ENCODE peak calls at places on chromosomes 11 and 22, in seven cellular contexts. H is HCT116, C is ovary, N is adrenal gland, O is tibial nerve, F is psoas muscle, X is fibroblast of lung. Q is an unnamed sample. For H3K36me3 and H3K4me1, the result is how much of the 10 kb centered on the place peaks cover.

GRCh38 chr11:65575568-65576231 is at the start of gene EHBP1L1:
- DNase-seq in H (no peak), C (peak), N (peak), O (peak), F (peak), X (peak), Q (peak)

GRCh38 chr11:65180877-65181568 is 705 bp upstream of the CAPN1 start:
- DNase-seq in H (peak), C (peak), N (peak), O (no peak), F (peak), X (peak), Q (peak)

GRCh38 chr22:17969732-17970131 is 54.6 kb downstream of the MICAL3 start:
- DNase-seq in H (no peak), C (peak), N (peak), O (no peak), F (no peak), X (peak), Q (no peak)

GRCh38 chr11:127059286-127060200 is 59.0 kb upstream of the KIRREL3 start:
- DNase-seq in H (no peak), C (no peak), N (no peak), O (no peak), F (no peak), X (no peak), Q (no peak)

GRCh38 chr11:101477926-101478325 is 105.9 kb downstream of the TRPC6 start:
- DNase-seq in H (no peak), C (no peak), N (no peak), O (no peak), F (no peak), X (no peak), Q (no peak)

GRCh38 chr22:25027959-25028840 is 75.7 kb downstream of the KIAA1671 start:
- DNase-seq in H (no peak), C (peak), N (peak), O (peak), F (peak), X (no peak), Q (no peak)

GRCh38 chr11:2138436-2139117 is 612 bp downstream of the IGF2 start:
- DNase-seq in H (no peak), C (peak), N (peak), O (no peak), F (peak), X (peak), Q (no peak)

GRCh38 chr11:80944758-80945157 is 1503.9 kb upstream of the TENM4 start:
- DNase-seq in H (no peak), C (no peak), N (no peak), O (no peak), F (no peak), X (no peak), Q (no peak)

GRCh38 chr11:38411149-38411548 is 1813.1 kb upstream of the RAG2 start:
- DNase-seq in H (no peak), C (no peak), N (no peak), O (no peak), F (no peak), X (no peak), Q (no peak)

GRCh38 chr11:130979386-130979972 is 63.2 kb upstream of the SNX19 start:
- DNase-seq in H (no peak), C (no peak), N (no peak), O (no peak), F (no peak), X (peak), Q (no peak)

GRCh38 chr11:68365943-68366435 is 53.6 kb downstream of the LRP5 start:
- DNase-seq in H (no peak), C (no peak), N (no peak), O (no peak), F (no peak), X (no peak), Q (no peak)

GRCh38 chr11:61290905-61291690 is 4.0 kb downstream of the VWCE start:
- DNase-seq in H (no peak), C (no peak), N (no peak), O (no peak), F (no peak), X (no peak), Q (no peak)

GRCh38 chr11:116826751-116827431 is 2.8 kb upstream of the APOC3 start:
- DNase-seq in H (no peak), C (no peak), N (no peak), O (no peak), F (no peak), X (no peak), Q (no peak)

GRCh38 chr11:108302121-108302785 is 79.4 kb downstream of the ATM start:
- DNase-seq in H (no peak), C (no peak), N (no peak), O (no peak), F (no peak), X (peak), Q (no peak)

GRCh38 chr11:65639623-65640482 is 2.0 kb downstream of the SIPA1 start:
- DNase-seq in H (no peak), C (no peak), N (peak), O (no peak), F (no peak), X (no peak), Q (peak)

GRCh38 chr11:86800076-86800955 is at the start of gene PRSS23:
- DNase-seq in H (no peak), C (peak), N (peak), O (peak), F (peak), X (peak), Q (no peak)

GRCh38 chr22:19260804-19261203 is 30.7 kb downstream of the CLTCL1 start:
- DNase-seq in H (no peak), C (no peak), N (no peak), O (no peak), F (no peak), X (no peak), Q (no peak)

GRCh38 chr11:66541892-66542291 is 4.0 kb downstream of the ZDHHC24 start:
- DNase-seq in H (no peak), C (no peak), N (no peak), O (no peak), F (no peak), X (no peak), Q (no peak)

GRCh38 chr11:134312223-134312622 is 19.6 kb upstream of the GLB1L2 start:
- DNase-seq in H (no peak), C (no peak), N (no peak), O (no peak), F (no peak), X (no peak), Q (no peak)

GRCh38 chr11:122601131-122602125 is 54.1 kb upstream of the UBASH3B start:
- DNase-seq in H (no peak), C (no peak), N (peak), O (no peak), F (no peak), X (peak), Q (no peak)

GRCh38 chr11:61560751-61561150 is 20.1 kb downstream of the SYT7 start:
- DNase-seq in H (no peak), C (no peak), N (no peak), O (no peak), F (no peak), X (no peak), Q (no peak)

GRCh38 chr11:9688716-9689511 is 25.0 kb downstream of the SWAP70 start:
- DNase-seq in H (no peak), C (no peak), N (peak), O (no peak), F (no peak), X (peak), Q (no peak)

GRCh38 chr11:64861227-64861970 is 16.9 kb upstream of the CDC42BPG start:
- DNase-seq in H (no peak), C (no peak), N (no peak), O (no peak), F (no peak), X (no peak), Q (no peak)

GRCh38 chr11:57287884-57288283 is 36.9 kb downstream of the TNKS1BP1 start:
- DNase-seq in H (no peak), C (no peak), N (no peak), O (no peak), F (no peak), X (no peak), Q (no peak)

GRCh38 chr11:34616830-34617504 is 3.9 kb upstream of the EHF start:
- DNase-seq in H (no peak), C (no peak), N (no peak), O (no peak), F (no peak), X (no peak), Q (no peak)

GRCh38 chr11:45930951-45931563 is 8.6 kb downstream of the LARGE2 start:
- DNase-seq in H (no peak), C (peak), N (no peak), O (no peak), F (no peak), X (no peak), Q (no peak)

GRCh38 chr11:120883404-120884135 is 140.3 kb upstream of the TBCEL start:
- DNase-seq in H (no peak), C (peak), N (peak), O (no peak), F (no peak), X (peak), Q (no peak)

GRCh38 chr22:39698106-39698505 is 127.6 kb downstream of the CACNA1I start:
- DNase-seq in H (no peak), C (no peak), N (no peak), O (no peak), F (no peak), X (no peak), Q (no peak)

GRCh38 chr11:70867661-70868060 is 384.7 kb downstream of the SHANK2 start:
- DNase-seq in H (no peak), C (no peak), N (no peak), O (no peak), F (no peak), X (no peak), Q (no peak)

GRCh38 chr11:73318501-73319011 is 10.5 kb downstream of the ARHGEF17 start:
- DNase-seq in H (no peak), C (no peak), N (no peak), O (no peak), F (peak), X (no peak), Q (no peak)

GRCh38 chr11:10693509-10694071 is at the start of gene IRAG1:
- DNase-seq in H (no peak), C (peak), N (peak), O (peak), F (peak), X (peak), Q (no peak)

GRCh38 chr11:103465555-103466140 is 356.4 kb downstream of the DYNC2H1 start:
- DNase-seq in H (no peak), C (no peak), N (no peak), O (no peak), F (no peak), X (peak), Q (no peak)

GRCh38 chr11:48073031-48073861 is 92.9 kb downstream of the PTPRJ start:
- DNase-seq in H (no peak), C (no peak), N (no peak), O (no peak), F (no peak), X (no peak), Q (no peak)

GRCh38 chr22:24466831-24467249 is 28.3 kb upstream of the UPB1 start:
- DNase-seq in H (peak), C (peak), N (peak), O (no peak), F (no peak), X (peak), Q (no peak)

GRCh38 chr11:121163658-121164308 is 62.7 kb downstream of the TECTA start:
- DNase-seq in H (peak), C (no peak), N (no peak), O (no peak), F (no peak), X (no peak), Q (no peak)

DNA sequence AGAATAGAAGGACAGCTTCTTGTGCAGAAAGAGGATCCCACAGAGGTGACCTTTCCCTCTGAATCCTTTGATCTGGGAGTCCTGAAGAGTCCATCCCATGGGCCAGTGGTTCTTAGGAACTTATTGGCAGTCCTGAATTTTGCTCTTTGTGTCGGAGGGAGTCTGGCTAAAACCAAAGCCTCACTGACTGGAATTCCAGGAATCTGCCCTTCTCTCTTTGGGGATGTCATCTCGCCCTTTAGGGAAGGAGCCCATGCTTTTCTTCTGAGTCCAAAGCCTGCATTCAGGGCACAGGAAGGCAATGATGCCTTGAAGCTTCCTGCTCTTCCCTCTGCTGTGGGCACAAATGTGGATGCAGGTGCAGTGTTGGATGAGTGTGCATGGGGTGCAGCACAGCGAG is 45.6 kb downstream of the PKNOX2 start:
- DNase-seq in H (no peak), C (no peak), N (no peak), O (no peak), F (no peak), X (no peak), Q (no peak)
- H3K27ac ChIP-seq in H (no peak), C (no peak), N (no peak), O (no peak), F (no peak), X (no peak), Q (no peak)

DNA sequence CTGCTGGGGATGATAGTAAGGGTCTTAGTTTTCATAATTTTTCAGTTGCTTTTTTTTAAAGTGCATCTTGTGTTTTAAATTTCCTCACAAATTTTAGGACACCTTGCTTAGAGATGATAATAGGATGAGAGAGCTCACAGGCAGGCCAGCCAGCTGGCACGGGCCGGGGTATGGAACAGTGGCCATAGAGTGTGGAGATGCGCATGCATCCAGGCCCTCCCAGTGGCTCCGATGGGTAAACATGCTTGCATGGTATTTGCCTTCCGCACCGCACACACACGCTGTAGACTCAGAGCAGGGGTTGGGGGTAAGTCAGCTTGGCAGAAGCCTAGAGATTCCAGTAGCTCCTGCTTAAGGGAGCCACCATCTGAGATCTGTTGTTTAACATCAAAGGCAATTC is 36.3 kb downstream of the TTC12 start:
- DNase-seq in H (no peak), C (no peak), N (no peak), O (no peak), F (no peak), X (no peak), Q (no peak)
- H3K36me3 ChIP-seq in H (under half), C (under half), N (under half), O (under half), F (under half), X (under half), Q (under half)

GRCh38 chr11:94776351-94777321 is 8.5 kb downstream of the AMOTL1 start:
- DNase-seq in H (no peak), C (no peak), N (no peak), O (no peak), F (peak), X (peak), Q (no peak)
- H3K4me1 ChIP-seq in H (under half), C (under half), N (under half), O (under half), F (half or more), X (under half), Q (under half)

DNA sequence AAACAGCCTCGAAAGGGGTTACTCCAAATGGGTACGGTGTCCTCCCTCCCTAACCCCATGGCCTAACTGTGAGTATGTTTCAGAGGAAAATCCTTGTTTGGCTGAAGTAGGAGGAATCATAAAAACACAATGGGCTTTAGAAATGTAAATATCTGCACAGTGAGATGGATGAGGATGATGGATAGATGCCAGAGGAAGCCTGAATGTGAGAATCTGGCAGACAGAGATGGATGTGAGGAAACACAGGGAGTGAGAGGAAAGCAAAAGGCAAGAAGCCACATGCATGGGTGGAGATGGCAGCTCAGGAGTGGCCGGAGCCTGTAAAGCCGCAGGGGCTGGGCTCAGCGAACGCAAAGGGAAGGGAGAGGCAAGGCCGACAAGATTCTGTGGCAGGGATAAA is 237.2 kb upstream of the CADM1 start:
- DNase-seq in H (no peak), C (no peak), N (no peak), O (no peak), F (no peak), X (no peak), Q (no peak)
- H3K27ac ChIP-seq in H (no peak), C (no peak), N (no peak), O (no peak), F (no peak), X (no peak), Q (no peak)

GRCh38 chr22:49964136-49964492 is 3.5 kb downstream of the PIM3 start:
- DNase-seq in H (no peak), C (no peak), N (peak), O (peak), F (no peak), X (no peak), Q (peak)

GRCh38 chr22:49961601-49962011 is 1.0 kb downstream of the PIM3 start:
- DNase-seq in H (no peak), C (no peak), N (no peak), O (no peak), F (peak), X (no peak), Q (no peak)

GRCh38 chr22:49963647-49964026 is 3.1 kb downstream of the PIM3 start:
- DNase-seq in H (no peak), C (no peak), N (peak), O (peak), F (peak), X (no peak), Q (no peak)

GRCh38 chr22:49962012-49962750 is 1.6 kb downstream of the PIM3 start:
- DNase-seq in H (no peak), C (peak), N (peak), O (peak), F (peak), X (peak), Q (peak)

DNA sequence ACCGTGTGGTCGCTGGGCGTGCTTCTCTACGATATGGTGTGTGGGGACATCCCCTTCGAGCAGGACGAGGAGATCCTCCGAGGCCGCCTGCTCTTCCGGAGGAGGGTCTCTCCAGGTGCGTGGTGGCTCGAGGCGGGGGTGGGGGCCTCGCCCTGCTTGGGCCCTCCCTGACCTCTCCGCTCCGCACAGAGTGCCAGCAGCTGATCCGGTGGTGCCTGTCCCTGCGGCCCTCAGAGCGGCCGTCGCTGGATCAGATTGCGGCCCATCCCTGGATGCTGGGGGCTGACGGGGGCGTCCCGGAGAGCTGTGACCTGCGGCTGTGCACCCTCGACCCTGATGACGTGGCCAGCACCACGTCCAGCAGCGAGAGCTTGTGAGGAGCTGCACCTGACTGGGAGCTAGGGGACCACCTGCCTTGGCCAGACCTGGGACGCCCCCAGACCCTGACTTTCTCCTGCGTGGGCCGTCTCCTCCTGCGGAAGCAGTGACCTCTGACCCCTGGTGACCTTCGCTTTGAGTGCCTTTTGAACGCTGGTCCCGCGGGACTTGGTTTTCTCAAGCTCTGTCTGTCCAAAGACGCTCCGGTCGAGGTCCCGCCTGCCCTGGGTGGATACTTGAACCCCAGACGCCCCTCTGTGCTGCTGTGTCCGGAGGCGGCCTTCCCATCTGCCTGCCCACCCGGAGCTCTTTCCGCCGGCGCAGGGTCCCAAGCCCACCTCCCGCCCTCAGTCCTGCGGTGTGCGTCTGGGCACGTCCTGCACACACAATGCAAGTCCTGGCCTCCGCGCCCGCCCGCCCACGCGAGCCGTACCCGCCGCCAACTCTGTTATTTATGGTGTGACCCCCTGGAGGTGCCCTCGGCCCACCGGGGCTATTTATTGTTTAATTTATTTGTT is 2.4 kb downstream of the PIM3 start:
- DNase-seq in H (no peak), C (peak), N (peak), O (peak), F (peak), X (no peak), Q (no peak)
- H3K36me3 ChIP-seq in H (under half), C (under half), N (under half), O (under half), F (under half), X (under half), Q (under half)

GRCh38 chr22:41920271-41920976 is 5.5 kb upstream of the SHISA8 start:
- DNase-seq in H (no peak), C (no peak), N (no peak), O (no peak), F (no peak), X (no peak), Q (no peak)

GRCh38 chr22:41923595-41924276 is 2.9 kb downstream of the TNFRSF13C start:
- DNase-seq in H (no peak), C (no peak), N (no peak), O (no peak), F (no peak), X (no peak), Q (no peak)

GRCh38 chr22:41922336-41922735 is 4.3 kb downstream of the TNFRSF13C start:
- DNase-seq in H (no peak), C (no peak), N (no peak), O (no peak), F (no peak), X (no peak), Q (no peak)

GRCh38 chr22:41925783-41926460 is 684 bp downstream of the TNFRSF13C start:
- DNase-seq in H (no peak), C (no peak), N (peak), O (no peak), F (peak), X (peak), Q (peak)

DNA sequence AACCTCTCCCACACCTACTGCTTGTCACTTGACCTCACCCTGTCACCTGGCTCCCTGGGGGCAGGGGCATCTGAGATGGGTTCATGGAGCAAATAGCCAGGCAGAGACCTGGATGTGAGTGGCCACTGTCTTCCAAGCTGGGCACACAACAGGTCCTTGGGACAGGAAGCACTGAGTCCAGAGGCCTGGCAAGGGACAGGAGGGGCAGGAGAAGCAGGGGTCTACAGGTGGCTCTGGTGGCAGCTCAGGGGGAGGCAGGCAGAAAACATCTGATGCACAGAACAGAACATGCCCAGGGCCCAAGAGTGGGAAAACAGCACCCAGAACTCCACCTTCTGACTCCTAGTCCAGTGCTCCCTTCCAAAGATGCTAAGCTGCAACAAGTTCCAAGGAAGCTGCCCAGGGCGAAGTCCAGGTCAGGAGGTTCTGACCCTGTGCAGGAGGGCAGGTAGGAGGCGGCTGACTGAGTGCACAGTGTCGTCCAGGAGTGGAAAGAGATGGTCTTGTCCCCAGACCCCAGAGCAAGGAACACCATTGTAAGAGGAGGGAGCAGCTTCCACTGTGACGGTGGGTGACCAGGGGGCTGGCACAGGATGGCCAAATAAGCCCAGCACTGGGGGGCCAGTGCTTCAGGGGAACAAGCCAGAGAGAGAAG is 3.5 kb downstream of the TNFRSF13C start:
- DNase-seq in H (no peak), C (no peak), N (no peak), O (no peak), F (no peak), X (no peak), Q (no peak)
- H3K4me1 ChIP-seq in H (under half), C (under half), N (under half), O (under half), F (under half), X (under half), Q (under half)

Q was measured in CD8-positive, alpha-beta T cell.